ENCODE peak calls at places on chromosomes 11 and 22, in six cellular contexts. One of them, this sample, is unnamed.

GRCh38 chr11:104161751-104162450 is 2.0 kb downstream of the PDGFD start:
- DNase-seq in right lobe of liver: no peak
- DNase-seq in neural crest cell: no peak
- DNase-seq in HFFc6: no peak
- DNase-seq in GM06990: no peak
- DNase-seq in WTC11: no peak
- DNase-seq in this sample: no peak

GRCh38 chr11:2807801-2808241 is 77.8 kb downstream of the CDKN1C start:
- DNase-seq in right lobe of liver: peak
- DNase-seq in neural crest cell: no peak
- DNase-seq in HFFc6: no peak
- DNase-seq in GM06990: no peak
- DNase-seq in WTC11: peak
- DNase-seq in this sample: no peak

GRCh38 chr11:33773399-33774355 is 643 bp downstream of the FBXO3 start:
- DNase-seq in right lobe of liver: no peak
- DNase-seq in neural crest cell: no peak
- DNase-seq in HFFc6: peak
- DNase-seq in GM06990: peak
- DNase-seq in WTC11: peak
- DNase-seq in this sample: no peak

GRCh38 chr11:120918257-120918656 is 105.6 kb upstream of the TBCEL start:
- DNase-seq in right lobe of liver: no peak
- DNase-seq in neural crest cell: no peak
- DNase-seq in HFFc6: no peak
- DNase-seq in GM06990: no peak
- DNase-seq in WTC11: no peak
- DNase-seq in this sample: no peak

GRCh38 chr11:7668911-7669310 is 4.4 kb downstream of the CYB5R2 start:
- DNase-seq in right lobe of liver: no peak
- DNase-seq in neural crest cell: no peak
- DNase-seq in HFFc6: no peak
- DNase-seq in GM06990: no peak
- DNase-seq in WTC11: no peak
- DNase-seq in this sample: no peak

GRCh38 chr11:120184946-120185677 is 25.7 kb upstream of the OAF start:
- DNase-seq in right lobe of liver: peak
- DNase-seq in neural crest cell: no peak
- DNase-seq in HFFc6: peak
- DNase-seq in GM06990: no peak
- DNase-seq in WTC11: no peak
- DNase-seq in this sample: no peak

GRCh38 chr22:28025866-28026575 is 107.0 kb upstream of the PITPNB start:
- DNase-seq in right lobe of liver: no peak
- DNase-seq in neural crest cell: no peak
- DNase-seq in HFFc6: no peak
- DNase-seq in GM06990: no peak
- DNase-seq in WTC11: no peak
- DNase-seq in this sample: no peak

GRCh38 chr22:36208162-36208765 is 6.7 kb upstream of the APOL4 start:
- DNase-seq in right lobe of liver: no peak
- DNase-seq in neural crest cell: no peak
- DNase-seq in HFFc6: no peak
- DNase-seq in GM06990: no peak
- DNase-seq in WTC11: no peak
- DNase-seq in this sample: no peak

GRCh38 chr11:37371346-37371970 is 773.4 kb upstream of the RAG2 start:
- DNase-seq in right lobe of liver: no peak
- DNase-seq in neural crest cell: no peak
- DNase-seq in HFFc6: no peak
- DNase-seq in GM06990: no peak
- DNase-seq in WTC11: no peak
- DNase-seq in this sample: no peak

GRCh38 chr11:43870981-43871550 is 9.6 kb upstream of the ALKBH3 start:
- DNase-seq in right lobe of liver: no peak
- DNase-seq in neural crest cell: no peak
- DNase-seq in HFFc6: no peak
- DNase-seq in GM06990: no peak
- DNase-seq in WTC11: no peak
- DNase-seq in this sample: no peak

GRCh38 chr11:77082838-77083552 is 16.2 kb downstream of the CAPN5 start:
- DNase-seq in right lobe of liver: no peak
- DNase-seq in neural crest cell: no peak
- DNase-seq in HFFc6: no peak
- DNase-seq in GM06990: no peak
- DNase-seq in WTC11: peak
- DNase-seq in this sample: no peak

GRCh38 chr11:129698212-129698611 is 117.4 kb upstream of the TMEM45B start:
- DNase-seq in right lobe of liver: no peak
- DNase-seq in neural crest cell: no peak
- DNase-seq in HFFc6: no peak
- DNase-seq in GM06990: no peak
- DNase-seq in WTC11: no peak
- DNase-seq in this sample: no peak

GRCh38 chr11:2996976-2997375 is 4.8 kb upstream of the NAP1L4 start:
- DNase-seq in right lobe of liver: no peak
- DNase-seq in neural crest cell: no peak
- DNase-seq in HFFc6: no peak
- DNase-seq in GM06990: no peak
- DNase-seq in WTC11: no peak
- DNase-seq in this sample: no peak

GRCh38 chr22:39530692-39531331 is 1.7 kb downstream of the RPS19BP1 start:
- DNase-seq in right lobe of liver: no peak
- DNase-seq in neural crest cell: peak
- DNase-seq in HFFc6: no peak
- DNase-seq in GM06990: no peak
- DNase-seq in WTC11: no peak
- DNase-seq in this sample: no peak

GRCh38 chr11:32893947-32894827 is 1.6 kb downstream of the QSER1 start:
- DNase-seq in right lobe of liver: no peak
- DNase-seq in neural crest cell: no peak
- DNase-seq in HFFc6: peak
- DNase-seq in GM06990: peak
- DNase-seq in WTC11: no peak
- DNase-seq in this sample: no peak

GRCh38 chr11:31421840-31422239 is 52.2 kb downstream of the DNAJC24 start:
- DNase-seq in right lobe of liver: no peak
- DNase-seq in neural crest cell: no peak
- DNase-seq in HFFc6: no peak
- DNase-seq in GM06990: no peak
- DNase-seq in WTC11: no peak
- DNase-seq in this sample: no peak

GRCh38 chr22:21450858-21451331 is 16.3 kb upstream of the TMEM191C start:
- DNase-seq in right lobe of liver: no peak
- DNase-seq in neural crest cell: no peak
- DNase-seq in HFFc6: no peak
- DNase-seq in GM06990: no peak
- DNase-seq in WTC11: peak
- DNase-seq in this sample: no peak

GRCh38 chr11:78344114-78344513 is 73.5 kb downstream of the GAB2 start:
- DNase-seq in right lobe of liver: no peak
- DNase-seq in neural crest cell: no peak
- DNase-seq in HFFc6: no peak
- DNase-seq in GM06990: no peak
- DNase-seq in WTC11: no peak
- DNase-seq in this sample: no peak

GRCh38 chr11:4645974-4646373 is 2.2 kb downstream of the OR51E1 start:
- DNase-seq in right lobe of liver: no peak
- DNase-seq in neural crest cell: no peak
- DNase-seq in HFFc6: no peak
- DNase-seq in GM06990: no peak
- DNase-seq in WTC11: no peak
- DNase-seq in this sample: no peak

GRCh38 chr11:16840951-16841350 is 102.5 kb downstream of the C11orf58 start:
- DNase-seq in right lobe of liver: no peak
- DNase-seq in neural crest cell: no peak
- DNase-seq in HFFc6: no peak
- DNase-seq in GM06990: no peak
- DNase-seq in WTC11: no peak
- DNase-seq in this sample: no peak

GRCh38 chr22:39220897-39221850 is 23.6 kb downstream of the PDGFB start:
- DNase-seq in right lobe of liver: peak
- DNase-seq in neural crest cell: no peak
- DNase-seq in HFFc6: no peak
- DNase-seq in GM06990: no peak
- DNase-seq in WTC11: no peak
- DNase-seq in this sample: no peak

GRCh38 chr11:2780850-2781412 is 81.1 kb upstream of the KCNQ1OT1 start:
- DNase-seq in right lobe of liver: no peak
- DNase-seq in neural crest cell: peak
- DNase-seq in HFFc6: no peak
- DNase-seq in GM06990: no peak
- DNase-seq in WTC11: peak
- DNase-seq in this sample: no peak

GRCh38 chr11:118263694-118264567 is at the start of gene MPZL2:
- DNase-seq in right lobe of liver: peak
- DNase-seq in neural crest cell: no peak
- DNase-seq in HFFc6: no peak
- DNase-seq in GM06990: no peak
- DNase-seq in WTC11: peak
- DNase-seq in this sample: no peak

GRCh38 chr22:19810381-19811141 is 44.1 kb downstream of the GNB1L start:
- DNase-seq in right lobe of liver: peak
- DNase-seq in neural crest cell: no peak
- DNase-seq in HFFc6: no peak
- DNase-seq in GM06990: no peak
- DNase-seq in WTC11: peak
- DNase-seq in this sample: no peak

GRCh38 chr11:8805256-8805655 is 105.7 kb upstream of the AKIP1 start:
- DNase-seq in right lobe of liver: no peak
- DNase-seq in neural crest cell: no peak
- DNase-seq in HFFc6: no peak
- DNase-seq in GM06990: no peak
- DNase-seq in WTC11: no peak
- DNase-seq in this sample: no peak

GRCh38 chr11:21489735-21490134 is 703.1 kb upstream of the ANO5 start:
- DNase-seq in right lobe of liver: no peak
- DNase-seq in neural crest cell: no peak
- DNase-seq in HFFc6: no peak
- DNase-seq in GM06990: no peak
- DNase-seq in WTC11: no peak
- DNase-seq in this sample: no peak

GRCh38 chr11:122634507-122634906 is 21.0 kb upstream of the UBASH3B start:
- DNase-seq in right lobe of liver: no peak
- DNase-seq in neural crest cell: no peak
- DNase-seq in HFFc6: peak
- DNase-seq in GM06990: no peak
- DNase-seq in WTC11: peak
- DNase-seq in this sample: no peak

GRCh38 chr11:8081591-8082021 is 595 bp downstream of the TUB start:
- DNase-seq in right lobe of liver: no peak
- DNase-seq in neural crest cell: no peak
- DNase-seq in HFFc6: no peak
- DNase-seq in GM06990: no peak
- DNase-seq in WTC11: no peak
- DNase-seq in this sample: no peak

This sample was measured in GM18507.